ENCODE peak calls at places on chromosome 14, in four cellular contexts. N is IMR-90, X is A549, B is Peyer's patch. Y is an unnamed sample. For H3K4me1, the result is how much of the 10 kb centered on the place peaks cover.

GRCh38 chr14:58836303-58836702 is 198.5 kb downstream of the DACT1 start:
- DNase-seq in X (no peak), N (no peak), B (no peak), Y (no peak)

GRCh38 chr14:53900499-53900898 is 56.1 kb downstream of the BMP4 start:
- DNase-seq in X (no peak), B (no peak), N (no peak), Y (no peak)

GRCh38 chr14:73713804-73714655 is at the start of gene PNMA1:
- DNase-seq in B (peak), X (peak), N (peak), Y (peak)

GRCh38 chr14:67335781-67336180 is 23.8 kb downstream of the ATP6V1D start:
- DNase-seq in N (peak), X (peak), B (no peak), Y (no peak)

GRCh38 chr14:105144231-105144665 is 24.3 kb downstream of the JAG2 start:
- DNase-seq in N (no peak), X (no peak), B (peak), Y (no peak)

GRCh38 chr14:67268456-67269115 is 27.4 kb downstream of the PALS1 start:
- DNase-seq in N (peak), B (no peak), X (no peak), Y (no peak)

GRCh38 chr14:103519043-103519836 is 3.4 kb downstream of the CKB start:
- DNase-seq in N (no peak), B (peak), X (no peak), Y (no peak)

GRCh38 chr14:105192866-105193731 is 12.0 kb upstream of the NUDT14 start:
- DNase-seq in B (no peak), X (no peak), N (peak), Y (no peak)

GRCh38 chr14:101915871-101916815 is 48.2 kb upstream of the DYNC1H1 start:
- DNase-seq in B (peak), X (no peak), N (no peak), Y (peak)

GRCh38 chr14:37230551-37231194 is 32.9 kb downstream of the MIPOL1 start:
- DNase-seq in X (peak), B (no peak), N (peak), Y (no peak)

GRCh38 chr14:103422981-103423600 is 37.9 kb downstream of the MARK3 start:
- DNase-seq in B (no peak), X (no peak), N (peak), Y (no peak)

GRCh38 chr14:105060751-105061427 is 4.3 kb downstream of the GPR132 start:
- DNase-seq in B (peak), N (no peak), X (no peak), Y (no peak)

GRCh38 chr14:89357655-89358297 is 59.3 kb downstream of the FOXN3 start:
- DNase-seq in B (no peak), N (no peak), X (no peak), Y (no peak)

GRCh38 chr14:50955373-50956043 is 11.2 kb upstream of the PYGL start:
- DNase-seq in N (peak), X (peak), B (peak), Y (no peak)

GRCh38 chr14:61662437-61663311 is 32.6 kb upstream of the HIF1A start:
- DNase-seq in B (no peak), N (peak), X (peak), Y (no peak)

GRCh38 chr14:35402323-35403084 is 2.0 kb downstream of the NFKBIA start:
- DNase-seq in N (peak), B (peak), X (no peak), Y (no peak)
- H3K4me1 ChIP-seq in N (under half), B (half or more), X (half or more), Y (under half)

DNA sequence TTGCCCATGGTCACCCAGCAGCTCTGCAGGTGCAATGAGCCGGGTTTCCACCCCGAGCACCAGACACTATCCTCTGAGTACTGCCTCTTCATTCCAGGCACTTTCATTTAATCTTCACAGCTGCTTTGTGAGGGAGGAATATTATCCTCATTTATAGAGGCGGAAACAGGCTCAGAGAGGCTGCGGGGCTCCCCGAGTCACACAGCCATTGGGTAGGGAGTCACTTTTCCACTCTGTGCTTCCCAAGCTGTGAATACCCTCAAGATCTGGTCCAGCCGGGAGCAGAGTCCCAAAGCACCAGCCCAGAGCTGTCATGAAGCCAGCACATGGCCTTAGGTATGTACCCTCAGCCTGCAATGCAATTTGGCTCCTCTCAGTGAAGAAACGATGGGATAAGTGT is 51.7 kb upstream of the RIN3 start:
- DNase-seq in N (no peak), B (no peak), X (no peak), Y (no peak)
- H3K4me3 ChIP-seq in N (no peak), B (no peak), X (no peak), Y (no peak)

GRCh38 chr14:49688701-49689030 is 652 bp upstream of the POLE2 start:
- DNase-seq in X (no peak), B (no peak), N (no peak), Y (no peak)

GRCh38 chr14:49691031-49691430 is 1.9 kb upstream of the KLHDC1 start:
- DNase-seq in X (no peak), B (no peak), N (no peak), Y (no peak)

GRCh38 chr14:49687942-49688700 is at the start of gene POLE2:
- DNase-seq in N (peak), B (peak), X (peak), Y (peak)

GRCh38 chr14:49692191-49692757 is 646 bp upstream of the KLHDC1 start:
- DNase-seq in X (no peak), N (peak), B (no peak), Y (no peak)

GRCh38 chr14:49692895-49693737 is at the start of gene KLHDC1:
- DNase-seq in B (peak), N (peak), X (peak), Y (peak)
- TF ChIP-seq POLR2A in B (peak), N (peak), X (peak), Y (peak)

GRCh38 chr14:91358654-91359210 is 58.9 kb downstream of the CCDC88C start:
- DNase-seq in N (no peak), B (no peak), X (no peak), Y (no peak)

GRCh38 chr14:91363776-91364523 is 53.7 kb downstream of the CCDC88C start:
- DNase-seq in B (no peak), N (no peak), X (no peak), Y (no peak)

GRCh38 chr14:91361236-91361811 is 56.3 kb downstream of the CCDC88C start:
- DNase-seq in X (no peak), N (peak), B (no peak), Y (no peak)

GRCh38 chr14:91357731-91358319 is 59.8 kb downstream of the CCDC88C start:
- DNase-seq in X (no peak), B (no peak), N (no peak), Y (no peak)

DNA sequence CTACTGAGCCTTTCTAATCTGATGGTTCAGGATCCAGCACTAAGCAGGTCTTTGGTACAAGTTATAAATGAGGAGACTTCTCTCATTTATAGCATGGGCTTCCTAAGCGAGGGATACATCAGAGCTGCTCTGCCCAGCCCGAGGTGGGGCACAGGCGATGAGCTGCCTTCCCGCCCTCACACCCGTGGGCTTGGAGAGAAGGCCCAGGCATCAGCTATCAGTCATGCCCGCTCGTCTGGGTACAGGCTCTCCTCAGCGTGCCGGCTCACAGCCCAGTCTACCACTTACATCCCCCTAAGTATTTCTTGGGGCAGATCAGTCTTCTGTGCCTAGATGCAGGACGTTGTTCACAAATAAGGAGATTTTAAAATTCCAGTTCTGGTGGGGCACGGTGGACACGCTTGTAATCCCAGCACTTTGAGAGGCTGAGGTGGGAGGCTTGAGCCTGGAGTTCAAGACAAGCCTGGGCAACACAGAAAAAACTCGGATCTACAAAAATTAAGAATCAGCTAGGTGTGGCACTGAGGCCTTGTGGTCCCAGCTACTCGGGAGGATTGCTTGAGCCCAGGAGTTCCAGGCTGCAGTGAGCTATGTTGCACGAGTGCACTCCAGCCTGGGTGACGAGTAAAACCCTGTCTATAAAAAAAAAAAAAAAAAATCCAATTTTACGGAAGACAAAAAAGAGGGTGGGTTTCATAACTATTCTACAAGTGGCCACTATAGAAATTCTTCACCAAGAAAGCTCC is 57.0 kb downstream of the CCDC88C start:
- DNase-seq in N (no peak), B (no peak), X (no peak), Y (no peak)
- H3K4me1 ChIP-seq in N (under half), B (under half), X (under half), Y (under half)

GRCh38 chr14:57262117-57262516 is 6.6 kb downstream of the EXOC5 start:
- DNase-seq in B (no peak), N (no peak), X (no peak), Y (no peak)

GRCh38 chr14:57261604-57262003 is 7.1 kb downstream of the EXOC5 start:
- DNase-seq in B (no peak), N (no peak), X (no peak), Y (no peak)

GRCh38 chr14:57268161-57269067 is at the start of the genes AP5M1 and EXOC5:
- DNase-seq in N (peak), X (peak), B (peak), Y (peak)

DNA sequence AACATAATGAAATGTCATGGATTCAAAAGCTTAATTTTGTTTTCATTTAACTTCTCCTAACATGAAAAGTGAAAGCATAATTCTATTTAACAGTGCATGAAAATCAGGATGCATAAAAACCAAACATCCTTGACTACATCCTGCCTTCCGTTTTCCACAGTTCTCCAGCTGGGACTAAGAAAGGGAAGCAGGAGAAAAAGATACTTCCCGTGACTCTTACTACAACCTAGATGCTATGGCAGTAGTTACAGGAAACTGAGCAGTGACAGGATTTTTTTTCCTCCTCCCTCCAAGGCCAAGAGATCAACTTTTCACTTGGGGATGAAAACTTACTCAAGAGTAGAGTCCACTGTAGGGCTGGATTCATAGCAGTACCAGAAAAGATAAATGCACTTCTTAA is 2.6 kb downstream of the EXOC5 start:
- DNase-seq in B (no peak), X (no peak), N (peak), Y (no peak)
- H3K4me3 ChIP-seq in B (no peak), X (no peak), N (no peak), Y (no peak)

GRCh38 chr14:94110552-94111181 is at the start of gene IFI27:
- DNase-seq in X (no peak), N (peak), B (peak), Y (peak)
- TF ChIP-seq POLR2A in X (no peak), N (no peak), B (peak), Y (peak)

DNA sequence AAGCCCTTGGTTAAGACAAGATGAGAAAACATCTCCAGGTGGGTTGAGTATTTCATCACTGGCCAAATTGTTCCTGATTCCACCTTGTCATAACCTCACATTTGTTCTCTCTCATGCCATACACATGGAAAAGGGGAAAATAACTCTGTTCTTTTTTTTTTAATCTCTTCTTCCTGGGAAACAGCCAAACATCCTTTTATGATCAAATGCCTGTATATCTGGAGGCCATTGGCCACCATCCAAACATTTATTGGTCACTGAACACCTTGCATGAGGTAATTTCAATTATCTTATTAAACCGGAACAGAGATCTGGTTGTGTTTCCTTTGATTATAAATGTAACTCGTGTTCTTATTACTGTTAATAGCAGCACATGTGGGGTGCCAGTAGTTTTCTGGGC is 469.6 kb downstream of the NPAS3 start:
- DNase-seq in X (no peak), N (no peak), B (no peak), Y (no peak)
- H3K4me1 ChIP-seq in X (under half), N (under half), B (under half), Y (under half)

DNA sequence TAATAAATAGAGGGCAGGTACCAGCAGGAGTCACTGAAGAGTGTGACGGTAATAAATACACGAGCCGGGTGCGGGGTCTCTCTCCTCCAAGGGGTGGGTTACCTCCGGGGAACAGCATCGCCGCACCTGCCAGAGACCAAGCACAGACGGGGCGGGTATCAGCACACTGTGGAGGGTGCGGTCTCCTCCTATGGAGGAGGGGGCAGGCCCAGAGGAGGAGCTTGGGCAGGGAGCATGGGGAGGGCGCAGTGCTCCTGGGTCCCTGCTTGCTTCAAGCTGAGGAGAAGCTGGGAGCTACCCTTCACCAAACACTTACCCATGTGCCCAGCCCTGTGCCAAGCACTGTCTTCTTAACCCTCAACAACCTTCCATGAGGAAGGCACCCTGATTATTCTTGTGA is 12.8 kb downstream of the PGF start:
- DNase-seq in N (no peak), B (no peak), X (no peak), Y (no peak)
- H3K4me3 ChIP-seq in N (no peak), B (no peak), X (no peak), Y (no peak)

GRCh38 chr14:70821916-70822705 is 12.8 kb upstream of the MAP3K9 start:
- DNase-seq in B (peak), X (peak), N (peak), Y (peak)
- TF ChIP-seq POLR2A in B (peak), X (no peak), N (peak), Y (peak)

GRCh38 chr14:68951800-68952540 is 27.1 kb downstream of the ACTN1 start:
- DNase-seq in X (no peak), B (no peak), N (no peak), Y (peak)

GRCh38 chr14:68955164-68955921 is 23.8 kb downstream of the ACTN1 start:
- DNase-seq in B (no peak), X (no peak), N (peak), Y (no peak)

GRCh38 chr14:68951051-68951797 is 27.9 kb downstream of the ACTN1 start:
- DNase-seq in X (peak), B (peak), N (peak), Y (peak)

GRCh38 chr14:68950111-68950510 is 29.0 kb downstream of the ACTN1 start:
- DNase-seq in X (no peak), B (no peak), N (peak), Y (no peak)

GRCh38 chr14:68952544-68953535 is 26.3 kb downstream of the ACTN1 start:
- DNase-seq in N (peak), B (no peak), X (no peak), Y (peak)
- H3K4me1 ChIP-seq in N (half or more), B (half or more), X (half or more), Y (under half)